ENCODE peak calls at places on chromosomes 13 and 19, in nine cellular contexts. One of them, this sample, is unnamed.

GRCh38 chr19:7013678-7014077 is 7.6 kb downstream of the MBD3L2B start:
- DNase-seq in psoas muscle: no peak
- DNase-seq in neural crest cell: no peak
- DNase-seq in neural progenitor cell: no peak
- DNase-seq in fibroblast of the aortic adventitia: no peak
- DNase-seq in cardiac muscle cell: peak; percentile 59
- DNase-seq in MM.1S: no peak
- DNase-seq in GM10248: peak; percentile 40
- DNase-seq in fibroblast of mammary gland: peak; percentile 27
- DNase-seq in this sample: no peak

GRCh38 chr19:37079238-37079637 is 1.0 kb downstream of the ZNF420 start:
- DNase-seq in psoas muscle: no peak
- DNase-seq in neural crest cell: no peak
- DNase-seq in neural progenitor cell: peak; percentile 5
- DNase-seq in fibroblast of the aortic adventitia: no peak
- DNase-seq in cardiac muscle cell: no peak
- DNase-seq in MM.1S: no peak
- DNase-seq in GM10248: no peak
- DNase-seq in fibroblast of mammary gland: no peak
- DNase-seq in this sample: no peak

GRCh38 chr13:100442095-100442832 is 146.3 kb downstream of the GGACT start:
- DNase-seq in psoas muscle: no peak
- DNase-seq in neural crest cell: no peak
- DNase-seq in neural progenitor cell: no peak
- DNase-seq in fibroblast of the aortic adventitia: no peak
- DNase-seq in cardiac muscle cell: no peak
- DNase-seq in MM.1S: no peak
- DNase-seq in GM10248: no peak
- DNase-seq in fibroblast of mammary gland: no peak
- DNase-seq in this sample: no peak

GRCh38 chr19:28051047-28051446 is 1161.9 kb downstream of the UQCRFS1 start:
- DNase-seq in psoas muscle: no peak
- DNase-seq in neural crest cell: no peak
- DNase-seq in neural progenitor cell: no peak
- DNase-seq in fibroblast of the aortic adventitia: no peak
- DNase-seq in cardiac muscle cell: no peak
- DNase-seq in MM.1S: no peak
- DNase-seq in GM10248: no peak
- DNase-seq in fibroblast of mammary gland: no peak
- DNase-seq in this sample: no peak

GRCh38 chr19:28242317-28242927 is 970.5 kb downstream of the UQCRFS1 start:
- DNase-seq in psoas muscle: no peak
- DNase-seq in neural crest cell: peak; percentile 46
- DNase-seq in neural progenitor cell: peak; percentile 67
- DNase-seq in fibroblast of the aortic adventitia: peak; percentile 59
- DNase-seq in cardiac muscle cell: peak; percentile 60
- DNase-seq in MM.1S: peak; percentile 59
- DNase-seq in GM10248: peak; percentile 24
- DNase-seq in fibroblast of mammary gland: peak; percentile 55
- DNase-seq in this sample: peak; percentile 38

GRCh38 chr19:21321996-21322395 is 7.2 kb downstream of the ZNF708 start:
- DNase-seq in psoas muscle: no peak
- DNase-seq in neural crest cell: no peak
- DNase-seq in neural progenitor cell: no peak
- DNase-seq in fibroblast of the aortic adventitia: peak; percentile 14
- DNase-seq in cardiac muscle cell: peak; percentile 53
- DNase-seq in MM.1S: no peak
- DNase-seq in GM10248: no peak
- DNase-seq in fibroblast of mammary gland: peak; percentile 23
- DNase-seq in this sample: no peak

GRCh38 chr19:3309724-3310123 is 56.7 kb upstream of the NFIC start:
- DNase-seq in psoas muscle: no peak
- DNase-seq in neural crest cell: no peak
- DNase-seq in neural progenitor cell: no peak
- DNase-seq in fibroblast of the aortic adventitia: no peak
- DNase-seq in cardiac muscle cell: no peak
- DNase-seq in MM.1S: no peak
- DNase-seq in GM10248: no peak
- DNase-seq in fibroblast of mammary gland: no peak
- DNase-seq in this sample: no peak

GRCh38 chr13:33213024-33213795 is 72.3 kb downstream of the STARD13 start:
- DNase-seq in psoas muscle: no peak
- DNase-seq in neural crest cell: no peak
- DNase-seq in neural progenitor cell: peak; percentile 53
- DNase-seq in fibroblast of the aortic adventitia: no peak
- DNase-seq in cardiac muscle cell: no peak
- DNase-seq in MM.1S: no peak
- DNase-seq in GM10248: no peak
- DNase-seq in fibroblast of mammary gland: no peak
- DNase-seq in this sample: no peak

GRCh38 chr19:1245468-1245867 is 2.9 kb upstream of the MIDN start:
- DNase-seq in psoas muscle: peak; percentile 88
- DNase-seq in neural crest cell: no peak
- DNase-seq in neural progenitor cell: no peak
- DNase-seq in fibroblast of the aortic adventitia: no peak
- DNase-seq in cardiac muscle cell: no peak
- DNase-seq in MM.1S: no peak
- DNase-seq in GM10248: no peak
- DNase-seq in fibroblast of mammary gland: no peak
- DNase-seq in this sample: no peak

GRCh38 chr19:1245884-1246816 is 2.2 kb upstream of the MIDN start:
- DNase-seq in psoas muscle: peak; percentile 98
- DNase-seq in neural crest cell: no peak
- DNase-seq in neural progenitor cell: peak; percentile 42
- DNase-seq in fibroblast of the aortic adventitia: no peak
- DNase-seq in cardiac muscle cell: no peak
- DNase-seq in MM.1S: no peak
- DNase-seq in GM10248: no peak
- DNase-seq in fibroblast of mammary gland: no peak
- DNase-seq in this sample: peak; percentile 60

GRCh38 chr19:1247747-1248453 is 483 bp upstream of the MIDN start:
- DNase-seq in psoas muscle: peak; percentile 96
- DNase-seq in neural crest cell: no peak
- DNase-seq in neural progenitor cell: peak; percentile 69
- DNase-seq in fibroblast of the aortic adventitia: peak; percentile 51
- DNase-seq in cardiac muscle cell: peak; percentile 60
- DNase-seq in MM.1S: no peak
- DNase-seq in GM10248: peak; percentile 59
- DNase-seq in fibroblast of mammary gland: peak; percentile 65
- DNase-seq in this sample: peak; percentile 57

GRCh38 chr19:1243768-1244692 is 2.5 kb downstream of the ATP5F1D start:
- DNase-seq in psoas muscle: peak; percentile 97
- DNase-seq in neural crest cell: peak; percentile 84
- DNase-seq in neural progenitor cell: peak; percentile 89
- DNase-seq in fibroblast of the aortic adventitia: peak; percentile 85
- DNase-seq in cardiac muscle cell: peak; percentile 90
- DNase-seq in MM.1S: peak; percentile 84
- DNase-seq in GM10248: peak; percentile 87
- DNase-seq in fibroblast of mammary gland: peak; percentile 83
- DNase-seq in this sample: peak; percentile 89

DNA sequence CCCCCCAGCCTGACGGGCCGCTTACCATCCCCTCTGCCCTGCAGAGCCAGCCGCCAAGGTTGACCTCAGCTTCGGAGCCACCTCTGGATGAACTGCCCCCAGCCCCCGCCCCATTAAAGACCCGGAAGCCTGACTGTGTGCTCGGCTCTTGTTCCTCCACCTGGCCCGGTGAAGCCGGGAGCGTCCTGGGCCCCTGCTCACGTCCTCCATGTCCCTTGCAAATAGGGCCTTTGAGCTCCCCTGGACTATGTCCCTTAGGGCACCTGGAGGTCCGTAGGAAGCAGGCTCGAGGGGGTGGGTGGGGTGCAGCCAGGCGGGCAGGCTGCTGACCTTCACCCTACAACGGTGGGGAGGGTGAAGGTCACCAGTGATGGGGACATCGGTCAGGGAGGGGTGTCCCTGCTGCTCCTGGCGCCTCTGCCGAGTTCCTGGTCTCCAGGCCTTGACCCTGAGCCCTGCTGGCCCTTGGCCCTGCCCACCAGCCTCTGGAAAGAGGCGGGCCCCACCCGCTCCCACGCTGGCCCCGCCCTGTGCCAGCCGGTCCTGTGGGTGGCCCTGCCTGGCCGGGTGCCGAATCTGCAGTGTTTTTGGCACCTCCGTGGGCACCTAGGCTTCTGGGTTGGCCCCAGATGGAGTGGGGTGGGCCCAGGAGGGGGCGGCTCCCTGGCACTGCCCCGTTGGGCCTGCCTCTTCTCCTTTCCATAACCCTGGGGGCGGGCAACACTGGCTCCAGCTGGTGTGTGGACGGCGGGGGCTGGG is 3.3 kb downstream of the ATP5F1D start:
- DNase-seq in psoas muscle: peak; percentile 93
- DNase-seq in neural crest cell: no peak
- DNase-seq in neural progenitor cell: no peak
- DNase-seq in fibroblast of the aortic adventitia: no peak
- DNase-seq in cardiac muscle cell: no peak
- DNase-seq in MM.1S: no peak
- DNase-seq in GM10248: no peak
- DNase-seq in fibroblast of mammary gland: no peak
- DNase-seq in this sample: no peak
- TF ChIP-seq CTCF in psoas muscle: no peak
- TF ChIP-seq CTCF in neural crest cell: no peak
- TF ChIP-seq CTCF in neural progenitor cell: no peak
- TF ChIP-seq CTCF in fibroblast of the aortic adventitia: no peak
- TF ChIP-seq CTCF in cardiac muscle cell: no peak
- TF ChIP-seq CTCF in MM.1S: no peak
- TF ChIP-seq CTCF in GM10248: no peak
- TF ChIP-seq CTCF in fibroblast of mammary gland: no peak
- TF ChIP-seq CTCF in this sample: peak; percentile 12

GRCh38 chr13:72217142-72217541 is 350.1 kb upstream of the DACH1 start:
- DNase-seq in psoas muscle: no peak
- DNase-seq in neural crest cell: no peak
- DNase-seq in neural progenitor cell: no peak
- DNase-seq in fibroblast of the aortic adventitia: no peak
- DNase-seq in cardiac muscle cell: no peak
- DNase-seq in MM.1S: no peak
- DNase-seq in GM10248: no peak
- DNase-seq in fibroblast of mammary gland: no peak
- DNase-seq in this sample: no peak

GRCh38 chr13:72218966-72219365 is 352.0 kb upstream of the DACH1 start:
- DNase-seq in psoas muscle: no peak
- DNase-seq in neural crest cell: no peak
- DNase-seq in neural progenitor cell: no peak
- DNase-seq in fibroblast of the aortic adventitia: no peak
- DNase-seq in cardiac muscle cell: no peak
- DNase-seq in MM.1S: peak; percentile 21
- DNase-seq in GM10248: no peak
- DNase-seq in fibroblast of mammary gland: no peak
- DNase-seq in this sample: no peak

DNA sequence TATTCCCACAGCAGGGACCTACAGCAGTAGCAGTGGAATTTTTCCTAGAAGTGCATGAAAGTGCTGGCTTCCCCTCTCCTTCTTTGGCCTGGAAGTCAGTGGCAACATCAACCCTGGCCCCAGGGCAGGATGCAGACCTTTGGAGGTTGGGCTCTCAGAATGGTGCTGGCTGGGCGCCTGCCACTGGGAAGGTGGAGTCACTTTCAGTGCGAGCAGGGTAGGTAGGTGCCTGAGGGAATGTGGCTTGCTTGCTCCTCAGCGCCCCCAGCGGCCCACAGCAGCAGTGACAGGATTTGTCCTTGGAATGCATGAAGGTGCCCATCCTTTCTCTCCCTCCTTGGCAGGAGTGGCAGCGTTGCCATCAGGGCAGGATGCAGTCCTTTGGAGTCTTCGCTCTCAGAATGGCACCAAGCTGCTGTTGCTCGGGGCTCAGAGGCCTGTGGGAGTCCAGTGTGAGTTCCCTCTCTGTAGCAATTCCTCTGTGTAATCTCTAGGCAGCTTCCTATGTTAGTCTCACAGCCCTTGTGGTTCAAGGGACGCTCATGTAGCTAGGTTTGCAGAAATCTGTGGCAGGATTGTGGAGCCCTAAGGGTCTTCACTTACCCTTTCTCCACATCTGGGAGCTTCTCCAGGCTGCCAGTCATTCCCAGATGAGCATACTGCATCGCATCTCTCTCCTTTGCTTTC is 354.4 kb upstream of the DACH1 start:
- DNase-seq in psoas muscle: no peak
- DNase-seq in neural crest cell: peak; percentile 12
- DNase-seq in neural progenitor cell: peak; percentile 59
- DNase-seq in fibroblast of the aortic adventitia: no peak
- DNase-seq in cardiac muscle cell: peak; percentile 1
- DNase-seq in MM.1S: peak; percentile 7
- DNase-seq in GM10248: peak; percentile 8
- DNase-seq in fibroblast of mammary gland: no peak
- DNase-seq in this sample: peak; percentile 46
- TF ChIP-seq CTCF in psoas muscle: peak; percentile 11
- TF ChIP-seq CTCF in neural crest cell: peak; percentile 68
- TF ChIP-seq CTCF in neural progenitor cell: peak; percentile 80
- TF ChIP-seq CTCF in fibroblast of the aortic adventitia: peak; percentile 38
- TF ChIP-seq CTCF in cardiac muscle cell: peak; percentile 32
- TF ChIP-seq CTCF in MM.1S: peak; percentile 51
- TF ChIP-seq CTCF in GM10248: peak; percentile 48
- TF ChIP-seq CTCF in fibroblast of mammary gland: peak; percentile 37
- TF ChIP-seq CTCF in this sample: peak; percentile 64

GRCh38 chr19:11853358-11853757 is 4.8 kb downstream of the ZNF439 start:
- DNase-seq in psoas muscle: no peak
- DNase-seq in neural crest cell: no peak
- DNase-seq in neural progenitor cell: no peak
- DNase-seq in fibroblast of the aortic adventitia: no peak
- DNase-seq in cardiac muscle cell: no peak
- DNase-seq in MM.1S: no peak
- DNase-seq in GM10248: no peak
- DNase-seq in fibroblast of mammary gland: no peak
- DNase-seq in this sample: no peak
- TF ChIP-seq CTCF in psoas muscle: no peak
- TF ChIP-seq CTCF in neural crest cell: no peak
- TF ChIP-seq CTCF in neural progenitor cell: no peak
- TF ChIP-seq CTCF in fibroblast of the aortic adventitia: no peak
- TF ChIP-seq CTCF in cardiac muscle cell: no peak
- TF ChIP-seq CTCF in MM.1S: no peak
- TF ChIP-seq CTCF in GM10248: no peak
- TF ChIP-seq CTCF in fibroblast of mammary gland: no peak
- TF ChIP-seq CTCF in this sample: no peak

DNA sequence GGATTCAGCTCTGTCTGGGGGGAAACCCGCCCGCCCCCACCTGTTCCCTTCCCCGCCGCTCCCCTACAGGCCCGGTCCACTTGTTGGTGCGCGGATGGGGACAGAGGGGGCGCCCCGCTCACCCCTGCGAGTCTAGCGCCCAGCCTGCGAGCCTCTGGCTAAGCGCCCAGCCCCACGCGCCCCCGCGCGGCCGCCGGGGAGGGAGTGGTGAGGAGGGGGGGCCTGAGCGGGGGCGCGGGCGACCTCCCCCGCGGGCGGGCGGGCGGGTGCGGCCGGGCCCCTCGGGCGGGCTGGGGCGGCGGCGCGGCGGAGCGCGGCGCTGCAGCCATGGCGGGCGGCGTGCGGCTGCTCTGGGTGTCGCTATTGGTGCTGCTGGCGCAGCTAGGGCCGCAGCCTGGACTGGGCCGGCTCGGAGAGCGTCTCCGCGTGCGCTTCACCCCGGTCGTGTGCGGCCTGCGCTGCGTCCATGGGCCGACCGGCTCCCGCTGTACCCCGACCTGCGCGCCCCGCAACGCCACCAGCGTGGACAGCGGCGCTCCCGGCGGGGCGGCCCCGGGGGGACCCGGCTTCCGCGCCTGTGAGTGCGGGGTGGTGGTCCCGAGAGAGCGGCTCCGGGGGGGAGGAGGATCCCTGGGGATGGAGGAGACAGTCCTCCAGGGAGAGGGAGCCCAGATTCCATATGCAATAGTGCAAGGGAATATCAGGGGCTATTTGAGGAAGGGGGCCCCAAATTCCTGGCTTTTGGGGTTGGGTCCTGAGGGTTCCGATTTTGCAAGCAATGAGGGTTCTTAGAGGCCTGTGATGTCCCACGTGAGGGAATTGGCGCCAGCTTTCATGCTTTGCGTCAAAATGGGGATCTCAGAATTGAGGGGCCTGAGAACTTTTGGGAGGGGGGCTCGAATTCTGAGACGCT is at the start of gene LTBP4:
- DNase-seq in psoas muscle: peak; percentile 78
- DNase-seq in neural crest cell: no peak
- DNase-seq in neural progenitor cell: peak; percentile 72
- DNase-seq in fibroblast of the aortic adventitia: no peak
- DNase-seq in cardiac muscle cell: peak; percentile 46
- DNase-seq in MM.1S: peak; percentile 14
- DNase-seq in GM10248: no peak
- DNase-seq in fibroblast of mammary gland: no peak
- DNase-seq in this sample: peak; percentile 60
- TF ChIP-seq CTCF in psoas muscle: peak; percentile 4
- TF ChIP-seq CTCF in neural crest cell: peak; percentile 11
- TF ChIP-seq CTCF in neural progenitor cell: peak; percentile 40
- TF ChIP-seq CTCF in fibroblast of the aortic adventitia: no peak
- TF ChIP-seq CTCF in cardiac muscle cell: peak; percentile 11
- TF ChIP-seq CTCF in MM.1S: peak; percentile 5
- TF ChIP-seq CTCF in GM10248: peak; percentile 28
- TF ChIP-seq CTCF in fibroblast of mammary gland: no peak
- TF ChIP-seq CTCF in this sample: no peak

This sample was measured in nephron progenitor cell.